ENCODE peak calls at places on chromosomes 12 and 14, in eight cellular contexts. D, Z, T, V, I, K, C and B are unnamed samples.

GRCh38 chr12:118119449-118119879 is 15.7 kb upstream of the VSIG10 start:
- DNase-seq in V (no peak), K (no peak), D (no peak), I (no peak), Z (no peak), T (no peak), C (no peak), B (no peak)

GRCh38 chr14:68637106-68638021 is 155.5 kb downstream of the ZFP36L1 start:
- DNase-seq in T (no peak), K (peak), Z (no peak), D (no peak), V (no peak), C (no peak), I (peak), B (peak)

GRCh38 chr12:38156497-38157245 is 159.9 kb upstream of the ALG10B start:
- DNase-seq in K (no peak), V (no peak), C (no peak), T (no peak), D (no peak), I (no peak), Z (no peak), B (no peak)

GRCh38 chr14:106549064-106549463 is 1022.7 kb downstream of the TMEM121 start:
- DNase-seq in Z (no peak), V (no peak), I (no peak), K (no peak), T (no peak), D (no peak), C (no peak), B (no peak)

GRCh38 chr14:32933623-32933942 is 5.1 kb upstream of the NPAS3 start:
- DNase-seq in K (no peak), V (no peak), D (no peak), I (peak), Z (no peak), C (peak), T (no peak), B (no peak)

GRCh38 chr12:69898236-69898635 is 73.2 kb downstream of the MYRFL start:
- DNase-seq in I (peak), D (no peak), Z (no peak), K (no peak), V (no peak), T (no peak), C (peak), B (no peak)

GRCh38 chr12:131608740-131609665 is 101.9 kb upstream of the SFSWAP start:
- DNase-seq in Z (peak), V (peak), C (no peak), K (peak), I (peak), D (peak), T (peak), B (peak)

GRCh38 chr12:95547522-95548055 is 3.7 kb downstream of the USP44 start:
- DNase-seq in C (no peak), Z (no peak), D (no peak), T (no peak), I (peak), V (no peak), K (no peak), B (no peak)

GRCh38 chr14:82999802-83000201 is 1466.1 kb upstream of the SEL1L start:
- DNase-seq in I (peak), D (no peak), C (no peak), T (no peak), Z (no peak), K (no peak), V (no peak), B (no peak)